ENCODE peak calls at places on chromosomes 16 and 17, in eight cellular contexts. One of them, this sample, is unnamed.

GRCh38 chr17:34442387-34443111 is 79.5 kb upstream of the CCL1 start:
- DNase-seq in WTC11: no peak
- DNase-seq in stimulated activated CD4-positive, alpha-beta T cell treated with anti-CD3 and anti-CD28 coated beads, Interleukin-2, amount 100 ng/mL, for 24 hours: no peak
- DNase-seq in uterus: no peak
- DNase-seq in hippocampal formation: no peak
- DNase-seq in endothelial cell: no peak
- DNase-seq in GM13976: no peak
- DNase-seq in kidney epithelial cell: no peak
- DNase-seq in this sample: no peak

GRCh38 chr17:56710986-56711385 is 117.5 kb downstream of the NOG start:
- DNase-seq in GM13976: no peak
- DNase-seq in endothelial cell: no peak
- DNase-seq in WTC11: no peak
- DNase-seq in stimulated activated CD4-positive, alpha-beta T cell treated with anti-CD3 and anti-CD28 coated beads, Interleukin-2, amount 100 ng/mL, for 24 hours: no peak
- DNase-seq in kidney epithelial cell: peak
- DNase-seq in hippocampal formation: no peak
- DNase-seq in uterus: no peak
- DNase-seq in this sample: no peak

GRCh38 chr17:56320443-56320842 is 167.2 kb downstream of the ANKFN1 start:
- DNase-seq in WTC11: peak
- DNase-seq in endothelial cell: no peak
- DNase-seq in stimulated activated CD4-positive, alpha-beta T cell treated with anti-CD3 and anti-CD28 coated beads, Interleukin-2, amount 100 ng/mL, for 24 hours: no peak
- DNase-seq in hippocampal formation: no peak
- DNase-seq in kidney epithelial cell: no peak
- DNase-seq in uterus: no peak
- DNase-seq in GM13976: no peak
- DNase-seq in this sample: no peak

GRCh38 chr17:64420143-64420670 is 28.7 kb upstream of the MILR1 start:
- DNase-seq in stimulated activated CD4-positive, alpha-beta T cell treated with anti-CD3 and anti-CD28 coated beads, Interleukin-2, amount 100 ng/mL, for 24 hours: no peak
- DNase-seq in GM13976: peak
- DNase-seq in kidney epithelial cell: no peak
- DNase-seq in endothelial cell: peak
- DNase-seq in hippocampal formation: peak
- DNase-seq in uterus: no peak
- DNase-seq in WTC11: no peak
- DNase-seq in this sample: peak

GRCh38 chr17:66462010-66462409 is 159.6 kb downstream of the PRKCA start:
- DNase-seq in WTC11: no peak
- DNase-seq in endothelial cell: no peak
- DNase-seq in stimulated activated CD4-positive, alpha-beta T cell treated with anti-CD3 and anti-CD28 coated beads, Interleukin-2, amount 100 ng/mL, for 24 hours: no peak
- DNase-seq in kidney epithelial cell: no peak
- DNase-seq in uterus: no peak
- DNase-seq in GM13976: no peak
- DNase-seq in hippocampal formation: peak
- DNase-seq in this sample: no peak

GRCh38 chr17:49365667-49366066 is 3.6 kb upstream of the ZNF652 start:
- DNase-seq in stimulated activated CD4-positive, alpha-beta T cell treated with anti-CD3 and anti-CD28 coated beads, Interleukin-2, amount 100 ng/mL, for 24 hours: no peak
- DNase-seq in hippocampal formation: peak
- DNase-seq in kidney epithelial cell: no peak
- DNase-seq in GM13976: no peak
- DNase-seq in WTC11: peak
- DNase-seq in uterus: no peak
- DNase-seq in endothelial cell: peak
- DNase-seq in this sample: peak

GRCh38 chr16:28212532-28212873 is 738 bp upstream of the XPO6 start:
- DNase-seq in kidney epithelial cell: no peak
- DNase-seq in GM13976: no peak
- DNase-seq in uterus: no peak
- DNase-seq in endothelial cell: peak
- DNase-seq in WTC11: no peak
- DNase-seq in hippocampal formation: no peak
- DNase-seq in stimulated activated CD4-positive, alpha-beta T cell treated with anti-CD3 and anti-CD28 coated beads, Interleukin-2, amount 100 ng/mL, for 24 hours: no peak
- DNase-seq in this sample: no peak

GRCh38 chr16:19898924-19899604 is 14.4 kb upstream of the GPRC5B start:
- DNase-seq in uterus: peak
- DNase-seq in kidney epithelial cell: no peak
- DNase-seq in endothelial cell: peak
- DNase-seq in WTC11: peak
- DNase-seq in GM13976: peak
- DNase-seq in hippocampal formation: no peak
- DNase-seq in stimulated activated CD4-positive, alpha-beta T cell treated with anti-CD3 and anti-CD28 coated beads, Interleukin-2, amount 100 ng/mL, for 24 hours: peak
- DNase-seq in this sample: peak

GRCh38 chr17:7321466-7321865 is 6.3 kb upstream of the GPS2 start:
- DNase-seq in GM13976: no peak
- DNase-seq in hippocampal formation: no peak
- DNase-seq in uterus: no peak
- DNase-seq in endothelial cell: no peak
- DNase-seq in stimulated activated CD4-positive, alpha-beta T cell treated with anti-CD3 and anti-CD28 coated beads, Interleukin-2, amount 100 ng/mL, for 24 hours: no peak
- DNase-seq in kidney epithelial cell: no peak
- DNase-seq in WTC11: no peak
- DNase-seq in this sample: no peak

GRCh38 chr16:74307383-74307782 is 10.8 kb downstream of the PSMD7 start:
- DNase-seq in WTC11: no peak
- DNase-seq in stimulated activated CD4-positive, alpha-beta T cell treated with anti-CD3 and anti-CD28 coated beads, Interleukin-2, amount 100 ng/mL, for 24 hours: no peak
- DNase-seq in GM13976: no peak
- DNase-seq in endothelial cell: no peak
- DNase-seq in hippocampal formation: no peak
- DNase-seq in kidney epithelial cell: no peak
- DNase-seq in uterus: no peak
- DNase-seq in this sample: no peak